ENCODE peak calls at places on chromosomes 11 and 22, in five cellular contexts. D is Caco-2, B is amniotic stem cell, L is NCI-H1417 treated with DMSO at 0.1 percent for 48 hours, P is psoas muscle. K is an unnamed sample.

GRCh38 chr11:74533421-74533820 is 39.9 kb upstream of the LIPT2 start:
- DNase-seq in D (no peak), B (no peak), L (no peak), P (no peak), K (no peak)

GRCh38 chr22:19065929-19066328 is 56.3 kb downstream of the DGCR2 start:
- DNase-seq in D (no peak), B (no peak), L (no peak), P (no peak), K (no peak)

GRCh38 chr22:50194037-50194809 is 6.6 kb upstream of the SELENOO start:
- DNase-seq in D (no peak), B (no peak), L (no peak), P (no peak), K (no peak)

GRCh38 chr22:21816787-21817496 is 50.5 kb downstream of the MAPK1 start:
- DNase-seq in D (no peak), B (peak; percentile 84), L (no peak), P (no peak), K (peak; percentile 91)

GRCh38 chr22:32583921-32584335 is 109.3 kb downstream of the FBXO7 start:
- DNase-seq in D (no peak), B (no peak), L (no peak), P (no peak), K (peak; percentile 38)

GRCh38 chr22:38049812-38050619 is 7.2 kb upstream of the PICK1 start:
- DNase-seq in D (no peak), B (no peak), L (no peak), P (no peak), K (no peak)

GRCh38 chr11:130124096-130124495 is 35.5 kb upstream of the ST14 start:
- DNase-seq in D (peak; percentile 66), B (peak; percentile 20), L (no peak), P (peak; percentile 92), K (peak; percentile 94)

GRCh38 chr22:24091551-24092420 is 80.7 kb downstream of the CABIN1 start:
- DNase-seq in D (no peak), B (no peak), L (no peak), P (no peak), K (no peak)

GRCh38 chr11:122085712-122086111 is 30.3 kb downstream of the BLID start:
- DNase-seq in D (no peak), B (no peak), L (no peak), P (no peak), K (no peak)

GRCh38 chr11:96275807-96276594 is 67.0 kb downstream of the MAML2 start:
- DNase-seq in D (no peak), B (peak; percentile 30), L (no peak), P (no peak), K (peak; percentile 47)

GRCh38 chr11:104221455-104221854 is 57.5 kb upstream of the PDGFD start:
- DNase-seq in D (no peak), B (no peak), L (no peak), P (no peak), K (no peak)

GRCh38 chr22:26635117-26635516 is 13.4 kb downstream of the CRYBA4 start:
- DNase-seq in D (no peak), B (no peak), L (no peak), P (no peak), K (no peak)

GRCh38 chr11:95897731-95898130 is 26.2 kb downstream of the MTMR2 start:
- DNase-seq in D (no peak), B (no peak), L (no peak), P (no peak), K (peak; percentile 72)

GRCh38 chr11:128417607-128418324 is 169.6 kb downstream of the ETS1 start:
- DNase-seq in D (no peak), B (peak; percentile 68), L (no peak), P (no peak), K (peak; percentile 88)

GRCh38 chr11:29022676-29023075 is 914.5 kb downstream of the METTL15 start:
- DNase-seq in D (no peak), B (no peak), L (no peak), P (no peak), K (peak; percentile 22)

GRCh38 chr11:114774599-114775365 is 96.5 kb downstream of the NXPE2 start:
- DNase-seq in D (peak; percentile 81), B (no peak), L (no peak), P (peak; percentile 55), K (no peak)

GRCh38 chr11:102469196-102469821 is 16.7 kb upstream of the TMEM123 start:
- DNase-seq in D (no peak), B (peak; percentile 3), L (no peak), P (no peak), K (peak; percentile 53)

GRCh38 chr11:122721201-122721963 is 65.9 kb downstream of the UBASH3B start:
- DNase-seq in D (no peak), B (no peak), L (no peak), P (no peak), K (no peak)

GRCh38 chr11:93188726-93189125 is 9.1 kb downstream of the SLC36A4 start:
- DNase-seq in D (no peak), B (no peak), L (no peak), P (no peak), K (no peak)

GRCh38 chr11:68363771-68364170 is 51.4 kb downstream of the LRP5 start:
- DNase-seq in D (no peak), B (no peak), L (no peak), P (no peak), K (no peak)

GRCh38 chr22:50186789-50187523 is 1.2 kb downstream of the TRABD start:
- DNase-seq in D (no peak), B (no peak), L (no peak), P (peak; percentile 55), K (peak; percentile 35)

GRCh38 chr11:92082652-92083051 is 142.0 kb upstream of the FAT3 start:
- DNase-seq in D (no peak), B (no peak), L (no peak), P (no peak), K (no peak)

GRCh38 chr22:49960967-49961600 is 512 bp downstream of the PIM3 start:
- DNase-seq in D (peak; percentile 74), B (no peak), L (no peak), P (peak; percentile 76), K (no peak)

GRCh38 chr11:131904756-131905155 is 534.3 kb downstream of the NTM start:
- DNase-seq in D (no peak), B (no peak), L (no peak), P (no peak), K (no peak)

GRCh38 chr22:44405661-44406060 is 92.4 kb downstream of the RTL6 start:
- DNase-seq in D (no peak), B (no peak), L (no peak), P (peak; percentile 14), K (no peak)

GRCh38 chr22:31087744-31088215 is 6.7 kb downstream of the SMTN start:
- DNase-seq in D (no peak), B (no peak), L (no peak), P (peak; percentile 52), K (no peak)

GRCh38 chr11:116887909-116888556 is 50.6 kb upstream of the APOA1 start:
- DNase-seq in D (no peak), B (no peak), L (no peak), P (no peak), K (peak; percentile 65)

GRCh38 chr22:49473286-49473685 is 354.4 kb downstream of the BRD1 start:
- DNase-seq in D (no peak), B (no peak), L (no peak), P (no peak), K (no peak)

GRCh38 chr11:12455938-12456337 is 78.6 kb downstream of the PARVA start:
- DNase-seq in D (no peak), B (no peak), L (no peak), P (no peak), K (peak; percentile 81)

GRCh38 chr11:43933608-43934358 is 8.7 kb upstream of the C11orf96 start:
- DNase-seq in D (no peak), B (no peak), L (no peak), P (peak; percentile 70), K (peak; percentile 65)

GRCh38 chr11:69131644-69132300 is 24.0 kb upstream of the SMIM38 start:
- DNase-seq in D (peak; percentile 94), B (peak; percentile 41), L (no peak), P (no peak), K (peak; percentile 81)

GRCh38 chr11:45042560-45042959 is 91.9 kb upstream of the TP53I11 start:
- DNase-seq in D (no peak), B (no peak), L (no peak), P (no peak), K (peak; percentile 33)

GRCh38 chr11:41056892-41057569 is 402.4 kb downstream of the LRRC4C start:
- DNase-seq in D (no peak), B (no peak), L (no peak), P (no peak), K (no peak)

GRCh38 chr11:78062671-78063070 is 990 bp upstream of the THRSP start:
- DNase-seq in D (peak; percentile 73), B (no peak), L (no peak), P (no peak), K (no peak)

GRCh38 chr11:57260937-57261783 is 24.1 kb upstream of the APLNR start:
- DNase-seq in D (no peak), B (no peak), L (no peak), P (no peak), K (no peak)

GRCh38 chr11:34473603-34474169 is 35.0 kb downstream of the CAT start:
- DNase-seq in D (no peak), B (no peak), L (no peak), P (no peak), K (no peak)

GRCh38 chr22:19086944-19087343 is 35.3 kb downstream of the DGCR2 start:
- DNase-seq in D (no peak), B (peak; percentile 3), L (no peak), P (no peak), K (peak; percentile 44)

GRCh38 chr11:36791957-36792356 is 193.9 kb upstream of the RAG2 start:
- DNase-seq in D (no peak), B (no peak), L (no peak), P (no peak), K (no peak)

GRCh38 chr11:102495161-102496042 is 35.1 kb downstream of the MMP7 start:
- DNase-seq in D (peak; percentile 81), B (peak; percentile 69), L (peak; percentile 34), P (no peak), K (peak; percentile 94)